ENCODE peak calls at places on chromosomes 12 and 14, in four cellular contexts. One of them, this sample, is unnamed.

GRCh38 chr14:106174206-106174605 is 647.8 kb downstream of the TMEM121 start:
- DNase-seq in HCT116: no peak
- DNase-seq in H1: no peak
- DNase-seq in K562: no peak
- DNase-seq in this sample: no peak

GRCh38 chr14:71855399-71856036 is 76.7 kb upstream of the RGS6 start:
- DNase-seq in K562: peak
- DNase-seq in HCT116: peak
- DNase-seq in H1: peak
- DNase-seq in this sample: peak

GRCh38 chr12:27436029-27436428 is 10.5 kb upstream of the SMCO2 start:
- DNase-seq in H1: peak
- DNase-seq in HCT116: no peak
- DNase-seq in K562: no peak
- DNase-seq in this sample: no peak

GRCh38 chr12:29187756-29188155 is 38.7 kb downstream of the FAR2 start:
- DNase-seq in K562: no peak
- DNase-seq in H1: no peak
- DNase-seq in HCT116: no peak
- DNase-seq in this sample: no peak

GRCh38 chr12:112328411-112329124 is 53.7 kb downstream of the HECTD4 start:
- DNase-seq in K562: no peak
- DNase-seq in HCT116: no peak
- DNase-seq in H1: no peak
- DNase-seq in this sample: no peak

GRCh38 chr12:109778684-109779083 is 54.5 kb downstream of the TRPV4 start:
- DNase-seq in K562: no peak
- DNase-seq in H1: no peak
- DNase-seq in HCT116: no peak
- DNase-seq in this sample: no peak

GRCh38 chr12:19273482-19274330 is 144.2 kb downstream of the PLEKHA5 start:
- DNase-seq in HCT116: peak
- DNase-seq in K562: no peak
- DNase-seq in H1: no peak
- DNase-seq in this sample: no peak

GRCh38 chr12:112005419-112006395 is 7.3 kb downstream of the TMEM116 start:
- DNase-seq in K562: peak
- DNase-seq in H1: no peak
- DNase-seq in HCT116: peak
- DNase-seq in this sample: no peak

GRCh38 chr12:20757-21156 is 45.8 kb upstream of the IQSEC3 start:
- DNase-seq in HCT116: no peak
- DNase-seq in K562: no peak
- DNase-seq in H1: no peak
- DNase-seq in this sample: no peak

GRCh38 chr14:31843361-31844091 is 233.6 kb upstream of the ARHGAP5 start:
- DNase-seq in K562: no peak
- DNase-seq in HCT116: no peak
- DNase-seq in H1: no peak
- DNase-seq in this sample: no peak

GRCh38 chr14:63517354-63517753 is 25.8 kb downstream of the PPP2R5E start:
- DNase-seq in K562: no peak
- DNase-seq in H1: no peak
- DNase-seq in HCT116: no peak
- DNase-seq in this sample: no peak

GRCh38 chr14:25942090-25942489 is 655.7 kb downstream of the NOVA1 start:
- DNase-seq in HCT116: no peak
- DNase-seq in H1: no peak
- DNase-seq in K562: no peak
- DNase-seq in this sample: no peak

GRCh38 chr14:70955543-70956480 is 48.6 kb downstream of the PCNX1 start:
- DNase-seq in K562: no peak
- DNase-seq in HCT116: no peak
- DNase-seq in H1: no peak
- DNase-seq in this sample: no peak

GRCh38 chr12:53048780-53049401 is 974 bp upstream of the TNS2 start:
- DNase-seq in H1: no peak
- DNase-seq in K562: peak
- DNase-seq in HCT116: no peak
- DNase-seq in this sample: no peak

GRCh38 chr14:55302770-55303472 is 31.7 kb downstream of the FBXO34 start:
- DNase-seq in K562: no peak
- DNase-seq in H1: no peak
- DNase-seq in HCT116: no peak
- DNase-seq in this sample: no peak

GRCh38 chr12:131065279-131065678 is 111.6 kb downstream of the ADGRD1 start:
- DNase-seq in H1: no peak
- DNase-seq in K562: no peak
- DNase-seq in HCT116: no peak
- DNase-seq in this sample: no peak

GRCh38 chr12:31832740-31833540 is 104.1 kb upstream of the AMN1 start:
- DNase-seq in H1: no peak
- DNase-seq in K562: no peak
- DNase-seq in HCT116: no peak
- DNase-seq in this sample: peak

GRCh38 chr14:69493791-69494190 is 9.3 kb downstream of the PLEKHD1 start:
- DNase-seq in HCT116: no peak
- DNase-seq in H1: no peak
- DNase-seq in K562: no peak
- DNase-seq in this sample: no peak

GRCh38 chr14:35911097-35911496 is 85.0 kb downstream of the BRMS1L start:
- DNase-seq in H1: no peak
- DNase-seq in K562: no peak
- DNase-seq in HCT116: no peak
- DNase-seq in this sample: no peak

GRCh38 chr14:98633380-98633779 is 638.6 kb downstream of the BCL11B start:
- DNase-seq in HCT116: no peak
- DNase-seq in K562: no peak
- DNase-seq in H1: no peak
- DNase-seq in this sample: no peak

GRCh38 chr12:78584695-78585094 is 279.9 kb upstream of the SYT1 start:
- DNase-seq in HCT116: peak
- DNase-seq in K562: no peak
- DNase-seq in H1: peak
- DNase-seq in this sample: no peak

GRCh38 chr14:100585448-100586152 is 1.6 kb downstream of the BEGAIN start:
- DNase-seq in K562: no peak
- DNase-seq in HCT116: no peak
- DNase-seq in H1: no peak
- DNase-seq in this sample: no peak

GRCh38 chr14:49946320-49947141 is 53.6 kb downstream of the ARF6 start:
- DNase-seq in HCT116: no peak
- DNase-seq in H1: no peak
- DNase-seq in K562: peak
- DNase-seq in this sample: no peak

GRCh38 chr12:103561174-103561573 is 25.9 kb upstream of the STAB2 start:
- DNase-seq in H1: no peak
- DNase-seq in K562: no peak
- DNase-seq in HCT116: no peak
- DNase-seq in this sample: no peak

GRCh38 chr14:28303248-28303647 is 463.3 kb upstream of the FOXG1 start:
- DNase-seq in HCT116: no peak
- DNase-seq in H1: no peak
- DNase-seq in K562: no peak
- DNase-seq in this sample: no peak

DNA sequence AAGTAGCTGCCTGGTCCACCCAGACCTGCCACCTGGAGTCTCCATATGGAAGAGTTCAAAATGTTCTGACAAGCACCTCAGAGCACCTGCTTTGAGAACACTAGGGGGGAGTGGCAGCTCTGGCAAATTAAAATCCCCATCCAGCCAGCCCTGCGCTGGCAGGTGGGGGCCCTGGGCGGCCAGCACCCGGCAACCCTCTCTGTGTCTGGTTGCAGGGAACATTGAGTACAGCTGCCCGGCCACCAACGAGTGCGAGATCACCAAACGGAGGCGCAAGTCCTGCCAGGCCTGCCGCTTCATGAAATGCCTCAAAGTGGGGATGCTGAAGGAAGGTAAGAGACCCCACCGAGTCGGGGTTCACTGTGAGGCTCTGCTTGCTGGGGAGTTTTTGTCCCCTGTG is 86.4 kb downstream of the ESRRB start:
- DNase-seq in HCT116: no peak
- DNase-seq in K562: no peak
- DNase-seq in H1: no peak
- DNase-seq in this sample: no peak
- TF ChIP-seq ZNF274 in HCT116: no peak
- TF ChIP-seq ZNF274 in K562: no peak
- TF ChIP-seq ZNF274 in H1: no peak
- TF ChIP-seq ZNF274 in this sample: no peak

GRCh38 chr12:84924956-84925355 is 12.4 kb upstream of the SLC6A15 start:
- DNase-seq in K562: no peak
- DNase-seq in H1: no peak
- DNase-seq in HCT116: no peak
- DNase-seq in this sample: no peak
- TF ChIP-seq EGR1 in K562: no peak
- TF ChIP-seq EGR1 in H1: no peak
- TF ChIP-seq EGR1 in HCT116: no peak
- TF ChIP-seq EGR1 in this sample: no peak

GRCh38 chr12:85948340-85948739 is 74.2 kb downstream of the NTS start:
- DNase-seq in H1: no peak
- DNase-seq in K562: no peak
- DNase-seq in HCT116: no peak
- DNase-seq in this sample: no peak

GRCh38 chr12:85949253-85949652 is 75.2 kb downstream of the NTS start:
- DNase-seq in H1: peak
- DNase-seq in HCT116: no peak
- DNase-seq in K562: no peak
- DNase-seq in this sample: no peak

GRCh38 chr12:85951823-85952222 is 77.7 kb downstream of the NTS start:
- DNase-seq in H1: no peak
- DNase-seq in K562: no peak
- DNase-seq in HCT116: peak
- DNase-seq in this sample: no peak

GRCh38 chr12:85947286-85947685 is 73.2 kb downstream of the NTS start:
- DNase-seq in HCT116: no peak
- DNase-seq in K562: no peak
- DNase-seq in H1: no peak
- DNase-seq in this sample: no peak
- TF ChIP-seq ZNF274 in HCT116: no peak
- TF ChIP-seq ZNF274 in K562: no peak
- TF ChIP-seq ZNF274 in H1: no peak
- TF ChIP-seq ZNF274 in this sample: no peak

GRCh38 chr12:57842342-57843294 is 3.9 kb downstream of the CTDSP2 start:
- DNase-seq in H1: no peak
- DNase-seq in K562: no peak
- DNase-seq in HCT116: no peak
- DNase-seq in this sample: no peak
- TF ChIP-seq EGR1 in H1: no peak
- TF ChIP-seq EGR1 in K562: no peak
- TF ChIP-seq EGR1 in HCT116: no peak
- TF ChIP-seq EGR1 in this sample: no peak

GRCh38 chr12:88142610-88142991 is 494 bp downstream of the TMTC3 start:
- DNase-seq in H1: no peak
- DNase-seq in K562: peak
- DNase-seq in HCT116: no peak
- DNase-seq in this sample: no peak
- TF ChIP-seq ZNF274 in H1: no peak
- TF ChIP-seq ZNF274 in K562: no peak
- TF ChIP-seq ZNF274 in HCT116: no peak
- TF ChIP-seq ZNF274 in this sample: no peak

DNA sequence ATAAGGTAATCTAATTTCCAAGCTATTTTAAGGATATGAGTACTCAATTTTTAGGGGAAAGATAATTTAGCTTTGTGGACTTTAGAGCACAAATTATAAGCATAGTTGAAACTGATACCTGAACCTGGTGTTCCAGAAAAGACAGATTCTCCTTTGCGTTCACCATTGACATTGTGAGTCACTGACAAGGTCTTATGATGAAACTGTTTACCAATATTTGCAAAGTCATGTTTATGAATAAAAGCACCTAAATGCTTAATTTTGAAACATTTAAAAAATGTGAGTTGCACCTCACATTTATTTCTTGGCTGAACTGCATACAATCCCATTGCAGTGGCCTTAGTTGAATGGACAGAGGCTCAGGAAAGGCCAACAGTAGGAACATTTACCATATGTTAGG is 3.9 kb downstream of the BCAT1 start:
- DNase-seq in K562: no peak
- DNase-seq in HCT116: no peak
- DNase-seq in H1: no peak
- DNase-seq in this sample: no peak
- TF ChIP-seq EGR1 in K562: no peak
- TF ChIP-seq EGR1 in HCT116: no peak
- TF ChIP-seq EGR1 in H1: no peak
- TF ChIP-seq EGR1 in this sample: no peak

DNA sequence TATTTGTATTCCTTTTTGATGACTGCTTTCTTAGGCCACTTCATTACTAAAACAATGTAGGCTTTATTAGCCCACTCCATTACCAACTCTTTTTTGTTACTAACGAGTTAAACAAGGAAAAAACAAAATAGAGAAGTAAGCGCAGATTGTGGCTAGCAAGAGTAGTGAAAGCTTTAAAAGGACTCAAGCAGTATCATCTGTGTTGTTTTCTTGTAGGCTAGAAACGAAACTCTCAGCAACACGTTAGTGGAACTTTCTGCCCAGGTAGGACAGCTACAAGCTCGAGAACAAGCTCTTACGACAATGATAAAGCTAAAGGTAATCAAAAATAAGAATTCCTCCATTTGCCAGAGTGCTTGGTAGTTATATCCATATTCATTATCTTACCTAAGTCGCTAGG is 11.1 kb downstream of the CCDC62 start:
- DNase-seq in K562: no peak
- DNase-seq in H1: no peak
- DNase-seq in HCT116: no peak
- DNase-seq in this sample: no peak
- TF ChIP-seq ZNF274 in K562: no peak
- TF ChIP-seq ZNF274 in H1: no peak
- TF ChIP-seq ZNF274 in HCT116: no peak
- TF ChIP-seq ZNF274 in this sample: no peak